ENCODE peak calls at places on chromosomes 3 and 15, in nine cellular contexts. L is GM23338; P is cardiac fibroblast; B is adrenal gland; J is CD8-positive, alpha-beta memory T cell; X is DND-41; H is neural progenitor cell; G is Karpas-422; Q is right cardiac atrium. O is an unnamed sample.

GRCh38 chr3:175433026-175433668 is 574.0 kb downstream of the NAALADL2 start:
- DNase-seq in B (no peak), J (no peak), X (no peak), P (peak), G (no peak), L (no peak), H (no peak), Q (no peak), O (no peak)

GRCh38 chr15:70582143-70582945 is 181.0 kb downstream of the UACA start:
- DNase-seq in X (no peak), G (no peak), H (no peak), L (no peak), B (no peak), P (no peak), J (no peak), Q (no peak), O (no peak)

GRCh38 chr3:115099115-115099884 is 47.8 kb downstream of the ZBTB20 start:
- DNase-seq in Q (no peak), H (no peak), X (no peak), B (no peak), L (no peak), G (no peak), P (peak), J (no peak), O (no peak)

GRCh38 chr3:149480326-149481017 is 6.0 kb downstream of the TM4SF4 start:
- DNase-seq in H (peak), P (peak), L (peak), J (no peak), G (peak), X (peak), Q (peak), B (peak), O (peak)

GRCh38 chr3:135803291-135803690 is 162.2 kb upstream of the PPP2R3A start:
- DNase-seq in X (no peak), L (no peak), H (no peak), Q (no peak), P (no peak), B (no peak), J (no peak), G (no peak), O (no peak)

GRCh38 chr3:25365636-25366035 is 62.4 kb upstream of the RARB start:
- DNase-seq in B (no peak), Q (no peak), G (no peak), X (no peak), L (no peak), P (no peak), J (no peak), H (no peak), O (no peak)

GRCh38 chr3:9250236-9250635 is 790 bp upstream of the SRGAP3 start:
- DNase-seq in G (no peak), X (no peak), J (no peak), Q (no peak), L (peak), B (no peak), H (peak), P (no peak), O (no peak)

GRCh38 chr15:38853608-38854007 is 289.0 kb upstream of the RASGRP1 start:
- DNase-seq in B (no peak), L (peak), J (peak), Q (no peak), H (peak), X (peak), P (peak), G (peak), O (no peak)

GRCh38 chr3:128323206-128324081 is 143.2 kb downstream of the DNAJB8 start:
- DNase-seq in Q (no peak), L (no peak), H (no peak), P (no peak), G (no peak), X (no peak), B (peak), J (no peak), O (peak)

GRCh38 chr3:72488736-72489030 is 359.6 kb downstream of the SHQ1 start:
- DNase-seq in B (no peak), P (peak), Q (no peak), L (no peak), J (no peak), H (no peak), G (no peak), X (no peak), O (no peak)

GRCh38 chr3:137172703-137173102 is 214.9 kb downstream of the IL20RB start:
- DNase-seq in P (no peak), H (no peak), B (no peak), X (no peak), Q (no peak), G (no peak), J (no peak), L (no peak), O (no peak)

GRCh38 chr3:123755508-123755907 is 128.6 kb downstream of the MYLK start:
- DNase-seq in P (no peak), G (no peak), H (no peak), J (no peak), Q (no peak), B (no peak), X (no peak), L (no peak), O (peak)

GRCh38 chr3:10901293-10902010 is 85.4 kb downstream of the SLC6A11 start:
- DNase-seq in B (no peak), G (no peak), Q (no peak), J (no peak), P (no peak), H (no peak), X (no peak), L (no peak), O (no peak)

GRCh38 chr15:25869696-25870095 is 6.6 kb upstream of the ATP10A start:
- DNase-seq in G (no peak), B (no peak), H (no peak), P (no peak), J (no peak), L (no peak), X (no peak), Q (no peak), O (no peak)
- H3K4me3 ChIP-seq in G (no peak), B (no peak), H (no peak), P (no peak), J (no peak), L (no peak), X (no peak), Q (no peak), O (no peak)

GRCh38 chr3:50519471-50520089 is 16.1 kb upstream of the CACNA2D2 start:
- DNase-seq in Q (peak), L (peak), J (peak), H (peak), B (peak), P (peak), X (peak), G (peak), O (peak)

GRCh38 chr3:50523170-50523865 is 19.9 kb upstream of the CACNA2D2 start:
- DNase-seq in G (no peak), B (no peak), L (no peak), P (no peak), X (no peak), J (no peak), Q (no peak), H (peak), O (no peak)

GRCh38 chr3:50518441-50518840 is 15.0 kb upstream of the CACNA2D2 start:
- DNase-seq in G (no peak), X (no peak), H (no peak), B (no peak), J (no peak), P (no peak), Q (no peak), L (no peak), O (no peak)

GRCh38 chr3:50520849-50521248 is 17.4 kb upstream of the CACNA2D2 start:
- DNase-seq in X (no peak), H (no peak), G (no peak), B (no peak), Q (no peak), P (no peak), J (no peak), L (no peak), O (no peak)

DNA sequence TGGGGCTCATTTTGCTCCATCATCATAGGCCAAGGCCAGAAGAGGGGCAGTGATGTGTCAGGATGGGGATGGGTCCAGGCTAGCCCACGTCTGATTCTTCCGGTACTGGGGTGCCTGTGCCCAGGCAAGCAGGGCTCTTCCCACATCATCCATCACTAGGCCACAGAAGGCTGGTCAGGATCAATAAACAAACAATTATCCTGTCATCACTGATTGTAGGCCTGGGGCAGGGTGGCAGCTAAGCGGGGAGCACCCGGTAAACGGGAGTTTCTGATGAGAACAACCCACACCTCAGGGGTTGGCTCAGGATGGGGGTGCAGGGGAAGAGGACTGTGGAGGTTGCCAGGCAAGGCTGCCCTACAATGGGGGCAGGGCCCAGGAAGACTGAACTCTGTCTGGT is 18.1 kb upstream of the CACNA2D2 start:
- DNase-seq in B (no peak), H (no peak), G (no peak), Q (no peak), X (no peak), J (no peak), P (no peak), L (no peak), O (no peak)
- H3K4me3 ChIP-seq in B (no peak), H (no peak), G (no peak), Q (no peak), X (no peak), J (no peak), P (no peak), L (no peak), O (no peak)

GRCh38 chr3:46952813-46953212 is 23.7 kb downstream of the CCDC12 start:
- DNase-seq in L (no peak), G (peak), X (no peak), B (no peak), Q (no peak), J (no peak), P (no peak), H (no peak), O (no peak)
- H3K4me3 ChIP-seq in L (no peak), G (no peak), X (peak), B (no peak), Q (no peak), J (no peak), P (no peak), H (no peak), O (no peak)

GRCh38 chr3:160685144-160685766 is 8.3 kb downstream of the ARL14 start:
- DNase-seq in G (no peak), H (no peak), X (no peak), J (no peak), Q (no peak), P (no peak), L (no peak), B (no peak), O (no peak)
- H3K4me3 ChIP-seq in G (no peak), H (no peak), X (no peak), J (no peak), Q (no peak), P (no peak), L (no peak), B (no peak), O (no peak)

GRCh38 chr15:90265271-90266060 is at the start of gene NGRN:
- DNase-seq in P (peak), L (peak), X (peak), H (peak), J (peak), Q (peak), G (peak), B (peak), O (peak)
- H3K4me3 ChIP-seq in P (peak), L (peak), X (peak), H (peak), J (peak), Q (peak), G (peak), B (peak), O (peak)

DNA sequence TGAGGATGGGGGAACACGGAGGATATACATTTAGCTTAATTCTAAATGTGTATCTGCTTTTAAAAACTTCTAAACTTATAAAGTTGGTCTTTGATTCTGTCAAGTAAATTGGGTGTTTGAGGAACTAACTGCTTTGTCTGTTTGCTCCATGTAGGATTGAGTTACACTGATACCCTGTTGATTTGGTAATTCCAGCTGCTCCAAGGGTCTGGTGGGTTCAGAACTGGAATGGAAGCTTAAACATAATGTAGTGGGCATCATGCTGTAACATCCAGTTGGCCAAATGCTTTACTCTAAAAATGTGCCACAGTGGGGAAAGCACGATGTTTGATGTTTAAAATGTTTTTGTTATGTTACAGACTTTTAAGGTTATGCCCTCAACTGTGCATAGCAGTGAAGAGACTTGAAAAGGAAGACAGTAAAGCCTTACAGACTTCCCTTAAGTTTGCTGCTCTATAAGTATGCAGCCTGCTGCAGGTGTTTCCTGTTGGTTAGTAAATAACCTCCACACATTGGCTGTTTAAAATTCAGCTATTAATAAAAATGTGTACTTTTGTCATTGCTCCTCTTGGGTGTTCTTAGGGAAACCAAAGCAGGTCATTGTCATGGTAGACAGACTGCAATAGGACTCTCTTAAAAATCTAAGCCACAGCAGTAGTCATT is 5.9 kb upstream of the EDEM1 start:
- DNase-seq in X (peak), H (no peak), Q (no peak), L (no peak), J (no peak), B (no peak), G (no peak), P (no peak), O (no peak)
- H3K4me3 ChIP-seq in X (peak), H (no peak), Q (no peak), L (no peak), J (no peak), B (no peak), G (no peak), P (no peak), O (no peak)

GRCh38 chr3:118628704-118629341 is 405.8 kb downstream of the IGSF11 start:
- DNase-seq in L (peak), G (peak), H (peak), P (peak), Q (peak), B (peak), J (no peak), X (peak), O (peak)

DNA sequence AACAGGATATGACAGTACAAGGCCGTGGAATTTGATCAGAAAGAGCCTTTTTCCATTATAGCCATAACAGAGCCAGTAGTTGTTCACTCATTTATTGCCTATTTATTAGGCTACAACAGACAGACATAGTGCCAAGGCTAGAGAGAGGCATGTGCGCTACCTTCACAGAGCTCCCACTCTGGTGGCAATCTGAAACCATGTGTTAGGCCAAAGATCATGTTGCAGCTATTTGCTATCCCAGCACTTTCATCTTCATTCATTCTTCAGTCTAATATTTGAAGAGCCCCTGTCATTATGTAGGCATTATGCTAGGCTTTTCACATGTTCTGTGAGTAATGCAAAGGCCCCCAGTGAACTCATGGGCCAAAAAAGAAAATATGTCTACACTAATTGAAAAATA is 404.8 kb downstream of the IGSF11 start:
- DNase-seq in G (no peak), Q (no peak), H (no peak), P (no peak), B (no peak), J (no peak), L (no peak), X (no peak), O (no peak)
- H3K4me3 ChIP-seq in G (no peak), Q (no peak), H (no peak), P (no peak), B (no peak), J (no peak), L (no peak), X (no peak), O (no peak)

DNA sequence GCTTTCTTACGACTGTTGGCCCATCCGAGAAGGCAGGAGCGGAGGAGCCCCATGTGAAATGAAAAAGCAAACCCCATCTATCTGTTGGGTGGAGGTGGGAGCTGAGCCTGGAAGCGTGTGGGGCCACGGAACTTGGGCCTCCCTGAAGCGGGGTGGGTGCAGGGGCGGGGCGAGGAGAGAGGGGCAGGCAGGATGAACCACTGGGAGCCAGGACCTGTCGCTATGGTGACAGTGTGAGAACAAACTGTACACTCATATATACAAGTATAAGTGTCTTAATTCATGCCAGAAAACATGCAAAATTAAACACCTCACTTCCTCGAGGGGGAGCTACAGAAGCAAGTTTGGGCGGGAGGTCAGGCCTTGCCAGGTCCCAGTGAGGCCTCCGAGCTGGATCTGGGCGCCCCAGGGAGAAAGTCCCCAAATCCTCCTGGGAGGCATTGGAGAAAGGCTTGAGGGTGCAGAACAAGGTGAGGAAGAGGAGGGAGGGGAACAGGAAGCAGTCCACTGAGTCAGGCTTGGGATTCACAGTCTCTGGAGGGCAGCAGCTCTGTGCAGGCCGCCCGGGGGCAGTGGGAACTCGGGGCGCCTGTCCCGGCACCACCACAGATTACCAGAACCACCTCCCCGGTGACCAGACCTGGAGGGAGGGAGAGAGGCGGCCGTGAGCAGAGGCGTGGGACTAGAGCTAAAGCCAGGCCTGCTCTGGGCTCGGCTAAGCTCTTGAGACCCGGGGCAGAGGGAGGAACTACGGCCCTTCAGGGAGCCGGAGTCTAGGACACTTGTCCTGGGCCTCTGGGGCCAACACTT is 34.8 kb downstream of the RBPMS2 start:
- DNase-seq in Q (peak), X (no peak), J (no peak), P (peak), B (peak), G (peak), H (no peak), L (no peak), O (peak)
- H3K4me3 ChIP-seq in Q (no peak), X (no peak), J (no peak), P (no peak), B (no peak), G (no peak), H (no peak), L (no peak), O (no peak)

GRCh38 chr3:49410102-49410843 is 1.5 kb downstream of the RHOA start:
- DNase-seq in H (no peak), Q (no peak), G (no peak), J (no peak), B (no peak), P (no peak), L (no peak), X (no peak), O (no peak)
- H3K4me3 ChIP-seq in H (peak), Q (peak), G (peak), J (peak), B (no peak), P (peak), L (peak), X (peak), O (peak)